ENCODE peak calls at places on chromosomes 4 and X, in four cellular contexts. One of them, this sample, is unnamed.

GRCh38 chrX:3664921-3665320 is 48.5 kb downstream of the PRKX start:
- DNase-seq in H9: no peak
- DNase-seq in neuronal stem cell: no peak
- DNase-seq in mesenchymal stem cell: no peak
- DNase-seq in this sample: no peak

GRCh38 chr4:38948551-38948950 is 80.9 kb downstream of the FAM114A1 start:
- DNase-seq in H9: no peak
- DNase-seq in neuronal stem cell: no peak
- DNase-seq in mesenchymal stem cell: peak; percentile 90
- DNase-seq in this sample: peak; percentile 95

GRCh38 chr4:184815046-184815877 is 10.5 kb downstream of the ACSL1 start:
- DNase-seq in mesenchymal stem cell: peak; percentile 34
- DNase-seq in H9: peak; percentile 40
- DNase-seq in neuronal stem cell: no peak
- DNase-seq in this sample: peak; percentile 74

GRCh38 chrX:7330971-7331746 is 183.2 kb upstream of the PUDP start:
- DNase-seq in mesenchymal stem cell: peak; percentile 71
- DNase-seq in H9: no peak
- DNase-seq in neuronal stem cell: no peak
- DNase-seq in this sample: peak; percentile 85

GRCh38 chr4:145720656-145721055 is 40.7 kb downstream of the C4orf51 start:
- DNase-seq in H9: no peak
- DNase-seq in neuronal stem cell: no peak
- DNase-seq in mesenchymal stem cell: no peak
- DNase-seq in this sample: no peak

GRCh38 chr4:45621926-45622325 is 501.9 kb downstream of the GABRG1 start:
- DNase-seq in neuronal stem cell: no peak
- DNase-seq in mesenchymal stem cell: no peak
- DNase-seq in H9: no peak
- DNase-seq in this sample: no peak

GRCh38 chr4:162131256-162131655 is 32.5 kb downstream of the FSTL5 start:
- DNase-seq in H9: no peak
- DNase-seq in mesenchymal stem cell: no peak
- DNase-seq in neuronal stem cell: no peak
- DNase-seq in this sample: no peak

GRCh38 chr4:4606321-4606720 is 64.5 kb upstream of the STX18 start:
- DNase-seq in neuronal stem cell: no peak
- DNase-seq in mesenchymal stem cell: peak; percentile 54
- DNase-seq in H9: no peak
- DNase-seq in this sample: peak; percentile 65

GRCh38 chrX:68693481-68694410 is 46.3 kb downstream of the STARD8 start:
- DNase-seq in neuronal stem cell: peak; percentile 59
- DNase-seq in H9: peak; percentile 90
- DNase-seq in mesenchymal stem cell: peak; percentile 60
- DNase-seq in this sample: peak; percentile 50
- H4K91ac ChIP-seq in neuronal stem cell: no peak overlapping the region
- H4K91ac ChIP-seq in H9: no peak overlapping the region
- H4K91ac ChIP-seq in mesenchymal stem cell: no peak overlapping the region
- H4K91ac ChIP-seq in this sample: no peak overlapping the region

GRCh38 chr4:133148690-133149363 is at the start of gene PCDH10:
- DNase-seq in H9: peak; percentile 97
- DNase-seq in neuronal stem cell: peak; percentile 91
- DNase-seq in mesenchymal stem cell: peak; percentile 96
- DNase-seq in this sample: peak; percentile 87
- H4K91ac ChIP-seq in H9: no peak within 1 kb of the TSS
- H4K91ac ChIP-seq in neuronal stem cell: no peak within 1 kb of the TSS
- H4K91ac ChIP-seq in mesenchymal stem cell: no peak within 1 kb of the TSS
- H4K91ac ChIP-seq in this sample: no peak within 1 kb of the TSS

GRCh38 chr4:7967501-7968261 is 28.0 kb upstream of the AFAP1 start:
- DNase-seq in neuronal stem cell: no peak
- DNase-seq in H9: no peak
- DNase-seq in mesenchymal stem cell: peak; percentile 67
- DNase-seq in this sample: peak; percentile 54
- H4K91ac ChIP-seq in neuronal stem cell: no peak overlapping the region
- H4K91ac ChIP-seq in H9: no peak overlapping the region
- H4K91ac ChIP-seq in mesenchymal stem cell: peak overlapping the region; percentile 90
- H4K91ac ChIP-seq in this sample: peak overlapping the region; percentile 36

GRCh38 chr4:125010776-125011503 is 298.4 kb upstream of the ANKRD50 start:
- DNase-seq in neuronal stem cell: no peak
- DNase-seq in H9: peak; percentile 46
- DNase-seq in mesenchymal stem cell: no peak
- DNase-seq in this sample: peak; percentile 29

GRCh38 chr4:125016892-125017299 is 297.9 kb upstream of the FAT4 start:
- DNase-seq in mesenchymal stem cell: peak; percentile 43
- DNase-seq in neuronal stem cell: no peak
- DNase-seq in H9: no peak
- DNase-seq in this sample: no peak

GRCh38 chr4:125013891-125014290 is 300.9 kb upstream of the FAT4 start:
- DNase-seq in H9: peak; percentile 30
- DNase-seq in neuronal stem cell: no peak
- DNase-seq in mesenchymal stem cell: no peak
- DNase-seq in this sample: peak; percentile 28

DNA sequence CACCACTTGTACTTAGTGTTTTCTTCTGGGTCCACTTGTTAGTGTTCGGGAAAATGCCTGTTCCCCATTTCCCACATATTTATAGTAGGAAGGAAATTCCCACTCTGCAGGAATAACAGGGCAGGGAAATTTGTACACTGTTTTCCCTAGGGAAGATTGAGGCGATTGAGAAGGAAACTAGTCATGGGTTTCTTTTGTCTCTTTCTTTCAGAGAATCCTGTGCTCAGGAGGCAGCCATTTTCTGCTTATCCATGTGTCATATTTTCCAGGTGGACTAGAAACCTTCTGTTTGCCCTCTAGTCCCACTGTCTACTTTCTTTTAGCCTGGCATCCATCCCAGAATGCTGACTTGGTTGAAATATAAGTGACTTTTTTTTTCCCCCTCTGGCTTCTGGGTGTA is 299.1 kb upstream of the ANKRD50 start:
- DNase-seq in H9: no peak
- DNase-seq in mesenchymal stem cell: peak; percentile 18
- DNase-seq in neuronal stem cell: no peak
- DNase-seq in this sample: peak; percentile 8
- H4K91ac ChIP-seq in H9: no peak overlapping the region
- H4K91ac ChIP-seq in mesenchymal stem cell: no peak overlapping the region
- H4K91ac ChIP-seq in neuronal stem cell: no peak overlapping the region
- H4K91ac ChIP-seq in this sample: no peak overlapping the region

GRCh38 chr4:95213361-95213760 is 335.4 kb downstream of the UNC5C start:
- DNase-seq in neuronal stem cell: no peak
- DNase-seq in mesenchymal stem cell: no peak
- DNase-seq in H9: no peak
- DNase-seq in this sample: no peak
- H4K91ac ChIP-seq in neuronal stem cell: no peak overlapping the region
- H4K91ac ChIP-seq in mesenchymal stem cell: no peak overlapping the region
- H4K91ac ChIP-seq in H9: no peak overlapping the region
- H4K91ac ChIP-seq in this sample: no peak overlapping the region

GRCh38 chr4:6471303-6472007 is 959 bp downstream of the PPP2R2C start:
- DNase-seq in neuronal stem cell: no peak
- DNase-seq in H9: peak; percentile 41
- DNase-seq in mesenchymal stem cell: peak; percentile 6
- DNase-seq in this sample: no peak
- H4K91ac ChIP-seq in neuronal stem cell: no peak overlapping the region
- H4K91ac ChIP-seq in H9: no peak overlapping the region
- H4K91ac ChIP-seq in mesenchymal stem cell: no peak overlapping the region
- H4K91ac ChIP-seq in this sample: no peak overlapping the region

This sample was measured in IMR-90.